ENCODE peak calls at places on chromosomes 6 and 20, in nine cellular contexts. F is fibroblast of lung, Q is neural crest cell, S is PC-9, B is AG10803, U is HFFc6, V is BJ, D is MCF 10A, C is psoas muscle. R is an unnamed sample.

GRCh38 chr6:17484201-17484606 is 90.8 kb downstream of the CAP2 start:
- DNase-seq in F (peak), Q (no peak), S (no peak), B (no peak), U (no peak), V (no peak), D (no peak), C (peak), R (no peak)

GRCh38 chr6:401239-401993 is 9.9 kb downstream of the IRF4 start:
- DNase-seq in F (no peak), Q (no peak), S (no peak), B (no peak), U (no peak), V (no peak), D (no peak), C (no peak), R (no peak)

GRCh38 chr6:28750926-28751458 is 172.8 kb downstream of the TRIM27 start:
- DNase-seq in F (no peak), Q (no peak), S (no peak), B (no peak), U (no peak), V (no peak), D (no peak), C (no peak), R (no peak)

GRCh38 chr20:47487175-47487917 is 14.3 kb upstream of the NCOA3 start:
- DNase-seq in F (no peak), Q (no peak), S (peak), B (no peak), U (no peak), V (no peak), D (no peak), C (no peak), R (peak)

GRCh38 chr6:167492096-167492449 is 167.2 kb downstream of the TTLL2 start:
- DNase-seq in F (no peak), Q (no peak), S (no peak), B (no peak), U (no peak), V (no peak), D (no peak), C (peak), R (no peak)

GRCh38 chr6:87473419-87473903 is 687 bp downstream of the SLC35A1 start:
- DNase-seq in F (peak), Q (no peak), S (no peak), B (peak), U (no peak), V (no peak), D (peak), C (no peak), R (no peak)

GRCh38 chr20:16569218-16570153 is 3.8 kb downstream of the KIF16B start:
- DNase-seq in F (no peak), Q (no peak), S (no peak), B (no peak), U (no peak), V (no peak), D (no peak), C (no peak), R (no peak)

GRCh38 chr20:4369119-4369797 is 352.5 kb upstream of the PRND start:
- DNase-seq in F (no peak), Q (no peak), S (no peak), B (no peak), U (no peak), V (no peak), D (no peak), C (no peak), R (no peak)

GRCh38 chr20:49979030-49979832 is 3.5 kb upstream of the SNAI1 start:
- DNase-seq in F (no peak), Q (peak), S (peak), B (no peak), U (no peak), V (no peak), D (peak), C (peak), R (peak)

GRCh38 chr20:53319200-53319599 is 274.4 kb downstream of the ZNF217 start:
- DNase-seq in F (no peak), Q (no peak), S (no peak), B (no peak), U (no peak), V (no peak), D (no peak), C (no peak), R (no peak)

GRCh38 chr6:49453221-49453620 is 9.8 kb downstream of the MMUT start:
- DNase-seq in F (peak), Q (no peak), S (no peak), B (no peak), U (no peak), V (no peak), D (peak), C (no peak), R (no peak)

GRCh38 chr6:136628996-136629395 is 78.8 kb upstream of the MAP7 start:
- DNase-seq in F (no peak), Q (no peak), S (no peak), B (no peak), U (no peak), V (no peak), D (peak), C (no peak), R (no peak)

GRCh38 chr6:32111424-32112066 is 2.4 kb upstream of the TNXB start:
- DNase-seq in F (no peak), Q (no peak), S (no peak), B (no peak), U (no peak), V (no peak), D (no peak), C (peak), R (no peak)

GRCh38 chr6:32115623-32116022 is 6.5 kb upstream of the TNXB start:
- DNase-seq in F (no peak), Q (no peak), S (no peak), B (no peak), U (no peak), V (no peak), D (no peak), C (no peak), R (no peak)

GRCh38 chr6:32112436-32112980 is 3.4 kb upstream of the TNXB start:
- DNase-seq in F (peak), Q (no peak), S (no peak), B (peak), U (no peak), V (no peak), D (no peak), C (peak), R (no peak)

GRCh38 chr6:32114853-32115252 is 5.7 kb upstream of the TNXB start:
- DNase-seq in F (no peak), Q (no peak), S (peak), B (peak), U (peak), V (peak), D (no peak), C (no peak), R (no peak)

GRCh38 chr6:32113386-32114352 is 4.5 kb upstream of the TNXB start:
- DNase-seq in F (peak), Q (no peak), S (peak), B (peak), U (peak), V (peak), D (peak), C (peak), R (no peak)
- TF ChIP-seq CTCF in F (peak), Q (no peak), S (peak), B (peak), U (peak), V (peak), D (peak), C (no peak), R (no peak)

DNA sequence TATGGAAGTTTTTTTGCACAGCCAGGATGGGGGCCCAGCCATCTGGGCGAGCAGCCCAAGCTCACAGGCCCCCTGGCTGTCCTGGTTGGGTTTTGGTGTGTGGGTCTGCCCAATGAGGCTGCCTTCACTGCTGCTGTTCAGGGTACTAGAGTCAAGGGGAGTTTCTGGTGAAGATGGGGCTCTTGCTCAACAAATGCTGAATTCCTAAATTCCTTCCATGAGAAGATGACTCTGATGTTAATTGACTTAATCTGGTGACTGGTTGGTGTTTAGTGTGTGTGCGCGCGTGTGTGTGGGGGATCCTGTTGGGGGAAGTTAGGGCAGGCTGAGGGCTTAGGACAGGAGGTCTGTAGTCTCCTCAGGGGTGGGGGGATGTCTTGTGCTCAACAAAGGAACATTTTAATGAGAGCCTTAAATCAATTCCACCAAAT is 1.9 kb downstream of the PTK7 start:
- DNase-seq in F (peak), Q (no peak), S (no peak), B (peak), U (peak), V (no peak), D (no peak), C (no peak), R (no peak)
- TF ChIP-seq CTCF in F (no peak), Q (no peak), S (no peak), B (peak), U (no peak), V (peak), D (no peak), C (no peak), R (no peak)

GRCh38 chr20:38805958-38806854 is 709 bp downstream of the PPP1R16B start:
- DNase-seq in F (no peak), Q (peak), S (no peak), B (no peak), U (no peak), V (no peak), D (no peak), C (peak), R (peak)
- TF ChIP-seq CTCF in F (no peak), Q (no peak), S (no peak), B (no peak), U (no peak), V (no peak), D (no peak), C (no peak), R (no peak)

GRCh38 chr20:57609842-57610167 is 10.4 kb downstream of the ZBP1 start:
- DNase-seq in F (no peak), Q (no peak), S (no peak), B (no peak), U (no peak), V (no peak), D (no peak), C (peak), R (no peak)
- TF ChIP-seq CTCF in F (no peak), Q (no peak), S (no peak), B (no peak), U (peak), V (peak), D (no peak), C (no peak), R (no peak)

DNA sequence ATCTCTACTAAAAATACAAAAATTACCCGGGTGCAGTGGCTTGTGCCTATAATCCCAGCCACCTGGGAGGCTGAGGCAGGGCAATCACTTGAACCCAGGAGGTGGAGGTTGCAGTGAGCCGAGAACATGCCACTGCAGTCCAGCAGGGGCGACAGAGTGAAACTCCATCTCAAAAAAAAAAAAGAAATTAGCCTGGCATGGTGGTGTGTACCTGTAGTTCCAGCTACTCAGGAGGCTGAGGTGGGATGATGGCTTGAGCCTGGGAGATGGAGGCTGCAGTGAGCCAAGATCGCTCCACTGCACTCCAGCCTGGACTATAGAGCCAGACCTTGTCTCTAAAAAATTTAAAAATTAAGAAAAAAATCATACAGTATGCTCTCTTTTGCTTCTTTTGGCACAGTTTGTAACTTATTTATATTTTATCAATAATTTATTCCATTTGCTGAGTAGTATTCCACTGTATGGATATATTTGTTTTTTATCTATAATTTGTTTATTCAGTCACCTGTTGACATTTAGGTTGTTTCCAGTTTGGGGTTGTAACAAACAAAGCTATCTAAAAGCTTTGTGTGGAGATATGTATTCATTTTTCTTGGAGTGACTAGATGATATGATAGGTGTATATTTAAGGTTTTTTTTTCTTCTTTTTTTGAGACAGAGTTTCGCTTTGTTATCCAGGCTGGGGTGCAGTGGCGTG is 8.0 kb upstream of the MYBL2 start:
- DNase-seq in F (no peak), Q (no peak), S (no peak), B (no peak), U (no peak), V (no peak), D (no peak), C (no peak), R (no peak)
- TF ChIP-seq CTCF in F (no peak), Q (peak), S (no peak), B (peak), U (no peak), V (no peak), D (no peak), C (no peak), R (no peak)

GRCh38 chr6:153842491-153842890 is 196.5 kb upstream of the OPRM1 start:
- DNase-seq in F (no peak), Q (no peak), S (no peak), B (no peak), U (no peak), V (no peak), D (no peak), C (no peak), R (no peak)

GRCh38 chr6:153843420-153843819 is 195.6 kb upstream of the OPRM1 start:
- DNase-seq in F (no peak), Q (no peak), S (no peak), B (no peak), U (no peak), V (no peak), D (no peak), C (no peak), R (no peak)

DNA sequence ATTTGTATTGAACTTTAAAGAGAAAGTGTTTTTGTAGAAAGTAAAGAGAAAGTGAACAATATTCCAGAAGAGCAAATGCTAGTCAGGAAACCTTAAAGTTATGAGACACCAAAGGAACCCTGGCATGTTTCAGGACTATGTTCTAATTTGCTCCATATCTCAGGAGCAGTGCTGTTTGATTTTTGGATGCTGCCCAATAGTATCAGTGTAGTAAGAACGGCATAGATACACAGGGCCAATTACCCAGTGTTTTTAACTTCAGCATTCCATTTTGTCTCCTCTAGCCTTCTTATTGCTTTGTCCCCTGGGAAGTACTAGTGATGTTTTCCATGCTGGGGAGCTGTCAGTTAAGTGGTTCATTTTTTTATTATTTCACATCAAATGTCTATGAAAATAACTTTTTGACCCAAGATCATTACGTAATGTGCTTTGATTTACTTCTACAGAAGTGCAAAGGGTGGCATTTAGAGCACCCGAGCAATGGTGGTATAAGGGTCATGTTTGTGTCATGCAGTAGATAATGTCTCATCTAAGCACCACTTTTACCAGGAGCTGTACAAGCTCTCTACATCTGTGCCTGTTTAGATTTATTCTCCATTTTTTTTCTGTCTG is 198.9 kb upstream of the OPRM1 start:
- DNase-seq in F (no peak), Q (no peak), S (no peak), B (no peak), U (no peak), V (no peak), D (no peak), C (no peak), R (no peak)
- TF ChIP-seq CTCF in F (no peak), Q (no peak), S (no peak), B (no peak), U (no peak), V (no peak), D (no peak), C (no peak), R (no peak)

GRCh38 chr6:79048611-79049010 is 29.4 kb downstream of the PHIP start:
- DNase-seq in F (peak), Q (peak), S (no peak), B (peak), U (peak), V (no peak), D (peak), C (no peak), R (no peak)
- TF ChIP-seq CTCF in F (peak), Q (peak), S (peak), B (peak), U (peak), V (peak), D (peak), C (peak), R (no peak)

DNA sequence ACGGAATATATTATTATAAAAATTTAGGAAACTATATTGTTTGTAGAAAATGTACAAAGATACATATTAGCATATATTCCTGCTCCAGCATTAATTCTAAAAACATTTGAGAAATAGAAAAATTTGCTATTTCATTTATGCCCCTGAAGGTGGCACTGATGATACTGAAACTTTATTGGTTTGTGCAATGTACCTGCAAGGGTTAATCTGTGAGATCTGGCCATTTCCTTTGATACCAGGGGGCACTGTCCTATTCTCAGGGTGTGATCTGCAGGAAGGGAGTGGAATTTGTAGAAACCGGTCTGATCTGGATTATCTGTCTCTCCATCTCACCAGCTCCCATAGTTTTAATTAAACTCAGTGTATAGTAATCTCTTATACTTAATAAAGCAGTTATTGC is 625.1 kb upstream of the IMPG1 start:
- DNase-seq in F (peak), Q (no peak), S (no peak), B (no peak), U (no peak), V (no peak), D (peak), C (no peak), R (no peak)
- TF ChIP-seq CTCF in F (peak), Q (peak), S (no peak), B (peak), U (peak), V (peak), D (peak), C (no peak), R (no peak)

GRCh38 chr6:35752330-35752729 is 15.5 kb downstream of the ARMC12 start:
- DNase-seq in F (no peak), Q (no peak), S (no peak), B (no peak), U (no peak), V (no peak), D (no peak), C (no peak), R (no peak)

GRCh38 chr6:35755525-35755924 is 18.7 kb downstream of the ARMC12 start:
- DNase-seq in F (no peak), Q (no peak), S (no peak), B (no peak), U (no peak), V (no peak), D (no peak), C (no peak), R (no peak)

GRCh38 chr6:35754452-35755321 is 17.9 kb downstream of the ARMC12 start:
- DNase-seq in F (peak), Q (no peak), S (peak), B (peak), U (no peak), V (no peak), D (no peak), C (no peak), R (no peak)

GRCh38 chr6:35759401-35759800 is 17.0 kb upstream of the CLPSL2 start:
- DNase-seq in F (no peak), Q (no peak), S (no peak), B (no peak), U (no peak), V (no peak), D (no peak), C (no peak), R (no peak)

DNA sequence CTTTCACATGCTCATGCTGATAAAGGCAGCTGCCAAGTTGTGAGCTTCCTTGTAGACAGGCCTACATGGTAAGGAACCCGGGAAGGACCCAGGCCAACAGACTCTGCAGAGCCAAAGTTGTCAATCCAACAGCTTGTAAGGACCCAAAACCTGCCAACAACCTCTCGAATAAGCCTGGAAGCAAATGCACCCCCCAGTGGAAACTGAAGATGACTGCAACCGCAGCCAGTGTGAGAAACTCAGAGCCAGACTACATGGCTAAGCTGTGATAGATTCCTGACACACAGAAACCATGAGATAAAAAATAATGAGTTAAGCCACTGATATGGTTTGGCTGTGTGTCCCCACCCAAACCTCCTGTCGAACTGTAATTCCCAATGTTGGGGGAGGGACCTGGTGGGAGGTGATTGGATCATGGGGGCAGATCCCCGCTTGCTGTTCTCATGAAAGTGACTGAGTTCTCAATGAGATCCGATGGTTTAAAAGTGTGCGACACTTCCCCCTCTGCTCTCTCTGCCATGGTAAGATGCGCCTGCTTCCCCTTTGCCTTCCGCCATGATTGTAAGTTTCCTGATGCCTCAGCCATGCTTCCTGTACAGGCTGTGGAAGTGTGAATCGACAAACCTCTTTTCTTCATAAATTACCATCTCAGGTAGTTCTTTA is 18.8 kb upstream of the CLPSL2 start:
- DNase-seq in F (peak), Q (peak), S (no peak), B (peak), U (peak), V (no peak), D (peak), C (no peak), R (no peak)
- TF ChIP-seq CTCF in F (peak), Q (peak), S (peak), B (peak), U (peak), V (peak), D (peak), C (no peak), R (no peak)

GRCh38 chr6:3384346-3385143 is 72.3 kb downstream of the SLC22A23 start:
- DNase-seq in F (no peak), Q (no peak), S (no peak), B (no peak), U (no peak), V (no peak), D (no peak), C (no peak), R (no peak)

GRCh38 chr6:3385660-3386151 is 71.1 kb downstream of the SLC22A23 start:
- DNase-seq in F (no peak), Q (no peak), S (no peak), B (peak), U (no peak), V (no peak), D (no peak), C (peak), R (no peak)

GRCh38 chr6:3388786-3389185 is 68.1 kb downstream of the SLC22A23 start:
- DNase-seq in F (no peak), Q (no peak), S (no peak), B (no peak), U (no peak), V (no peak), D (no peak), C (no peak), R (no peak)

GRCh38 chr6:3383525-3383924 is 73.3 kb downstream of the SLC22A23 start:
- DNase-seq in F (peak), Q (no peak), S (peak), B (peak), U (no peak), V (no peak), D (peak), C (no peak), R (no peak)

GRCh38 chr6:3386374-3386857 is 70.4 kb downstream of the SLC22A23 start:
- DNase-seq in F (no peak), Q (no peak), S (no peak), B (no peak), U (no peak), V (no peak), D (no peak), C (no peak), R (no peak)
- TF ChIP-seq CTCF in F (no peak), Q (no peak), S (no peak), B (no peak), U (no peak), V (no peak), D (no peak), C (no peak), R (no peak)